ENCODE peak calls at places on chromosomes 13 and 19, in eight cellular contexts. B is T-helper 17 cell; C is mammary epithelial cell; Q is left kidney; A is activated CD4-positive, alpha-beta T cell treated with anti-CD3 and anti-CD28 coated beads for 1 hour; P is CD8-positive, alpha-beta memory T cell; T is ecto neural progenitor cell; L is heart right ventricle. I is an unnamed sample.

GRCh38 chr13:19597523-19597922 is 35.9 kb upstream of the MPHOSPH8 start:
- DNase-seq in B (no peak), C (peak), Q (no peak), A (no peak), P (no peak), T (no peak), L (no peak), I (no peak)

GRCh38 chr19:46844067-46844489 is 6.6 kb downstream of the AP2S1 start:
- DNase-seq in B (no peak), C (no peak), Q (no peak), A (no peak), P (no peak), T (no peak), L (no peak), I (no peak)

GRCh38 chr13:32225494-32225931 is 89.7 kb downstream of the ZAR1L start:
- DNase-seq in B (no peak), C (no peak), Q (peak), A (no peak), P (no peak), T (no peak), L (no peak), I (no peak)

GRCh38 chr19:1258707-1259205 is 10.4 kb downstream of the MIDN start:
- DNase-seq in B (no peak), C (no peak), Q (no peak), A (no peak), P (no peak), T (no peak), L (no peak), I (no peak)

GRCh38 chr19:49676136-49676689 is 858 bp upstream of the PRMT1 start:
- DNase-seq in B (no peak), C (no peak), Q (peak), A (no peak), P (no peak), T (no peak), L (peak), I (peak)

GRCh38 chr13:25738342-25738771 is 313.5 kb downstream of the SHISA2 start:
- DNase-seq in B (no peak), C (peak), Q (peak), A (no peak), P (no peak), T (no peak), L (no peak), I (no peak)

GRCh38 chr19:18091217-18091608 is 4.5 kb upstream of the IL12RB1 start:
- DNase-seq in B (peak), C (no peak), Q (no peak), A (peak), P (peak), T (no peak), L (peak), I (no peak)

GRCh38 chr13:90362718-90363117 is 984.8 kb upstream of the MIR17HG start:
- DNase-seq in B (no peak), C (no peak), Q (no peak), A (no peak), P (no peak), T (no peak), L (no peak), I (no peak)

GRCh38 chr19:13652810-13653590 is 111.3 kb upstream of the MRI1 start:
- DNase-seq in B (no peak), C (no peak), Q (no peak), A (no peak), P (no peak), T (no peak), L (no peak), I (no peak)

GRCh38 chr13:33525759-33526158 is 240.2 kb upstream of the STARD13 start:
- DNase-seq in B (no peak), C (no peak), Q (no peak), A (no peak), P (no peak), T (no peak), L (no peak), I (no peak)

GRCh38 chr19:50969413-50969760 is at the start of gene KLK6:
- DNase-seq in B (no peak), C (peak), Q (peak), A (no peak), P (no peak), T (no peak), L (no peak), I (peak)

GRCh38 chr13:94382960-94383359 is 96.5 kb downstream of the DCT start:
- DNase-seq in B (no peak), C (no peak), Q (no peak), A (no peak), P (no peak), T (no peak), L (no peak), I (no peak)

GRCh38 chr13:62085832-62086231 is 670.2 kb upstream of the PCDH20 start:
- DNase-seq in B (no peak), C (no peak), Q (no peak), A (no peak), P (no peak), T (no peak), L (no peak), I (no peak)

GRCh38 chr19:43755256-43755801 is 567 bp upstream of the SMG9 start:
- DNase-seq in B (peak), C (peak), Q (peak), A (peak), P (peak), T (peak), L (peak), I (peak)

GRCh38 chr19:35315883-35316282 is 13.1 kb upstream of the CD22 start:
- DNase-seq in B (no peak), C (no peak), Q (peak), A (no peak), P (no peak), T (no peak), L (no peak), I (no peak)

GRCh38 chr19:33055718-33056117 is 9.0 kb downstream of the RHPN2 start:
- DNase-seq in B (no peak), C (no peak), Q (no peak), A (no peak), P (no peak), T (no peak), L (no peak), I (no peak)

GRCh38 chr13:113651511-113652403 is 6.2 kb downstream of the ATP4B start:
- DNase-seq in B (no peak), C (no peak), Q (no peak), A (no peak), P (peak), T (no peak), L (no peak), I (peak)

GRCh38 chr13:109271991-109272454 is 514.4 kb downstream of the IRS2 start:
- DNase-seq in B (no peak), C (peak), Q (peak), A (no peak), P (no peak), T (no peak), L (no peak), I (no peak)

GRCh38 chr19:47215581-47215980 is 15.4 kb downstream of the BBC3 start:
- DNase-seq in B (no peak), C (no peak), Q (no peak), A (no peak), P (no peak), T (no peak), L (no peak), I (no peak)

GRCh38 chr13:94997126-94997525 is 284.8 kb upstream of the SOX21 start:
- DNase-seq in B (no peak), C (no peak), Q (no peak), A (no peak), P (no peak), T (no peak), L (no peak), I (no peak)